ENCODE peak calls at places on chromosome 3, in nine cellular contexts. Q, N, Z, H, F, P, I, W and E are unnamed samples.

GRCh38 chr3:11551019-11551418 is 92.7 kb downstream of the VGLL4 start:
- DNase-seq in Q (peak; percentile 49), N (no peak), Z (no peak), H (no peak), F (no peak), P (no peak), I (no peak), W (no peak), E (no peak)

GRCh38 chr3:182063742-182064141 is 352.0 kb downstream of the SOX2 start:
- DNase-seq in Q (no peak), N (no peak), Z (no peak), H (no peak), F (no peak), P (no peak), I (no peak), W (no peak), E (no peak)

GRCh38 chr3:138916824-138917223 is 30.1 kb downstream of the FOXL2 start:
- DNase-seq in Q (no peak), N (no peak), Z (no peak), H (no peak), F (peak; percentile 42), P (no peak), I (no peak), W (peak; percentile 60), E (no peak)

GRCh38 chr3:10392244-10392643 is 71.3 kb upstream of the SEC13 start:
- DNase-seq in Q (no peak), N (no peak), Z (no peak), H (no peak), F (no peak), P (no peak), I (no peak), W (no peak), E (no peak)

GRCh38 chr3:40116478-40117162 is 192.9 kb upstream of the EIF1B start:
- DNase-seq in Q (no peak), N (no peak), Z (no peak), H (peak; percentile 6), F (no peak), P (no peak), I (no peak), W (no peak), E (no peak)

GRCh38 chr3:25281041-25281842 is 146.8 kb upstream of the RARB start:
- DNase-seq in Q (no peak), N (no peak), Z (no peak), H (no peak), F (no peak), P (no peak), I (no peak), W (no peak), E (no peak)

GRCh38 chr3:39291903-39292329 is 12.1 kb upstream of the CX3CR1 start:
- DNase-seq in Q (peak; percentile 77), N (peak; percentile 83), Z (no peak), H (peak; percentile 30), F (peak; percentile 61), P (peak; percentile 44), I (peak; percentile 58), W (peak; percentile 59), E (peak; percentile 35)

GRCh38 chr3:143428351-143428750 is 308.8 kb downstream of the CHST2 start:
- DNase-seq in Q (no peak), N (no peak), Z (no peak), H (no peak), F (no peak), P (no peak), I (no peak), W (no peak), E (no peak)

GRCh38 chr3:191397771-191398170 is 63.2 kb upstream of the PYDC2 start:
- DNase-seq in Q (no peak), N (no peak), Z (no peak), H (peak; percentile 20), F (no peak), P (no peak), I (no peak), W (no peak), E (no peak)

GRCh38 chr3:77655421-77655820 is 615.5 kb downstream of the ROBO2 start:
- DNase-seq in Q (no peak), N (no peak), Z (no peak), H (no peak), F (no peak), P (no peak), I (no peak), W (no peak), E (no peak)

GRCh38 chr3:117955196-117955595 is 1079.5 kb downstream of the IGSF11 start:
- DNase-seq in Q (no peak), N (no peak), Z (no peak), H (peak; percentile 56), F (no peak), P (no peak), I (no peak), W (no peak), E (no peak)

GRCh38 chr3:32831062-32831461 is 13.3 kb downstream of the TRIM71 start:
- DNase-seq in Q (no peak), N (no peak), Z (no peak), H (no peak), F (no peak), P (no peak), I (no peak), W (no peak), E (no peak)

GRCh38 chr3:66450389-66451022 is 50.3 kb downstream of the LRIG1 start:
- DNase-seq in Q (peak; percentile 90), N (peak; percentile 47), Z (no peak), H (peak; percentile 76), F (peak; percentile 85), P (no peak), I (peak; percentile 37), W (peak; percentile 49), E (peak; percentile 72)

GRCh38 chr3:100992086-100993033 is 861 bp downstream of the ABI3BP start:
- DNase-seq in Q (no peak), N (no peak), Z (no peak), H (peak; percentile 55), F (no peak), P (no peak), I (no peak), W (no peak), E (no peak)

GRCh38 chr3:18438586-18438985 is 13.4 kb upstream of the SATB1 start:
- DNase-seq in Q (peak; percentile 53), N (no peak), Z (no peak), H (no peak), F (no peak), P (no peak), I (no peak), W (no peak), E (no peak)

GRCh38 chr3:60316121-60316783 is 935.0 kb downstream of the FHIT start:
- DNase-seq in Q (no peak), N (no peak), Z (no peak), H (peak; percentile 78), F (no peak), P (no peak), I (no peak), W (no peak), E (no peak)

GRCh38 chr3:27253831-27254230 is 115.4 kb downstream of the NEK10 start:
- DNase-seq in Q (no peak), N (peak; percentile 26), Z (peak; percentile 15), H (peak; percentile 21), F (no peak), P (peak; percentile 51), I (no peak), W (peak; percentile 24), E (no peak)

GRCh38 chr3:65080432-65080831 is 392.6 kb upstream of the ADAMTS9 start:
- DNase-seq in Q (no peak), N (no peak), Z (no peak), H (no peak), F (no peak), P (no peak), I (no peak), W (peak; percentile 25), E (no peak)

GRCh38 chr3:65078748-65079147 is 390.9 kb upstream of the ADAMTS9 start:
- DNase-seq in Q (no peak), N (no peak), Z (no peak), H (no peak), F (no peak), P (no peak), I (no peak), W (no peak), E (no peak)

DNA sequence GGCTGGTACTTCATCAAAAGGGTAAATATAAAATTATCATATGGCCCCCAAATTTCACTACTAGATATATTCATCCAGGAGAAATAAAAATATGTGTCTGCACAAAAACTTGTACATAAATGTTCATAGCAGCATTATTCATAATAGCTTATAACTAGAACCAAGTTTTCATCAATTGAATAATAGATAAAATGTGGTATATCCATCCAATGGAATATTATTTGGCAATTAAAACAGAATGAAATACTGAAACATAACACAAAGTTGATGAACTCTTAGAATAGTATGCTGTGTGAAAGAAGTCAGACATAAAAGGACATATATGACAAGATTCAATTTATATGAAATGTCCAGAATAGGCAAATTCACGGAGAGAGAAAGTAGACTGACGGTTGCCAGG is 389.3 kb upstream of the ADAMTS9 start:
- DNase-seq in Q (no peak), N (no peak), Z (no peak), H (no peak), F (no peak), P (no peak), I (no peak), W (no peak), E (no peak)
- TF ChIP-seq POLR2A in Q (no peak), N (no peak), Z (no peak), H (no peak), F (no peak), P (no peak), I (no peak), W (no peak), E (no peak)

GRCh38 chr3:171748341-171748918 is 61.9 kb downstream of the PLD1 start:
- DNase-seq in Q (no peak), N (no peak), Z (no peak), H (peak; percentile 17), F (no peak), P (no peak), I (no peak), W (no peak), E (no peak)
- H3K27me3 ChIP-seq in Q (no peaks in the 10 kb centered on the region), N (no peaks in the 10 kb centered on the region), Z (no peaks in the 10 kb centered on the region), H (no peaks in the 10 kb centered on the region), F (no peaks in the 10 kb centered on the region), P (no peaks in the 10 kb centered on the region), I (no peaks in the 10 kb centered on the region), W (no peaks in the 10 kb centered on the region), E (no peaks in the 10 kb centered on the region)

DNA sequence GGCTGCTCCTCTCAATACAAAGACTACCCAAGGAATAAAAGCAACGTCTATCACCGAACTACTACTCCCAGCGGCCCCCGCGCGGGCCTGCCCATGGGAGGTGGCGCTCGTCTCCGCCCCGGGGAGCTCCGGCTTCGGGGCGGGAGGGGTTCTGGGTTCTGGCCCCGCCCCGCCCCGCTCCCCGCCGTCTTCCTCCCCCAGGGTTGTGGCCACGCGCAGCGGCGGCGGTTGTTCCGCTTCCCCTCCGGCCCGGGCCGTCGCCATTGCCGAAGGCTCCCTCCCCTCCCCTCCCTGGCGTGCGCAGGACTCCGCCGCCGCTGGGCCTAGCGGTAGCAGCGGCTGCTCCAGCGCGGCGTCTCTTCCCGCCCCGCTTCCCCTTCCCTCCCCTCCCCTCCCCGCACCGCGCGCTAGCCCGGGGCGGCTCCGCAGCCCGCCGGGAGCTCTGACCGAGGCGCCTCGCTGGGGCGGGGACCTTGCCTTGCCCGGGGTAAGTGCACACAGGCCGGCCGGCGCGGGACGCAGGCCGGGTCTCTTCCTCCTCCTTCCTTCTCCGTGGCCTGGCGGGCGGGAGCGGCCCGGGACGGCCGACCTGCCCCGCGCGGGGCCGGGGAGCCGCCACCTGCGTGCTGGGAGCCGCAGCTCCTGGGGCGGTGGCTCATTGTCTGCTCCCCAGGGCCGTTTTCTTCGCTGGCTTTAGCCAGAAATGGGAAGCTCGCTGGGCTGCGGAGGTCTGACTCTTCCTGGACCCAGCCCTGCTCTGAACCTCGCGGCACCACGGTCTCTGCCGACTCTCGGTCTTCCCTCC is at the start of gene PAK2:
- DNase-seq in Q (peak; percentile 94), N (peak; percentile 91), Z (peak; percentile 98), H (peak; percentile 79), F (peak; percentile 88), P (peak; percentile 67), I (peak; percentile 84), W (peak; percentile 97), E (peak; percentile 87)
- TF ChIP-seq POLR2A in Q (no peak), N (peak; percentile 74), Z (peak; percentile 62), H (peak; percentile 73), F (peak; percentile 74), P (no peak), I (peak; percentile 60), W (peak; percentile 80), E (peak; percentile 74)

GRCh38 chr3:42710323-42711021 is 7.9 kb upstream of the HHATL start:
- DNase-seq in Q (no peak), N (peak; percentile 2), Z (no peak), H (no peak), F (no peak), P (no peak), I (no peak), W (no peak), E (no peak)
- H3K27me3 ChIP-seq in Q (no peaks in the 10 kb centered on the region), N (no peaks in the 10 kb centered on the region), Z (no peaks in the 10 kb centered on the region), H (peaks cover 69% of the 10 kb centered on the region), F (no peaks in the 10 kb centered on the region), P (no peaks in the 10 kb centered on the region), I (no peaks in the 10 kb centered on the region), W (no peaks in the 10 kb centered on the region), E (no peaks in the 10 kb centered on the region)